ENCODE peak calls at places on chromosomes 1 and 21, in ten cellular contexts. T is BJ, I is mucosa of descending colon, S is glutamatergic neuron, Q is IMR-90, L is osteoblast, Y is HCT116, X is GM23338, M is AG04450, Z is gastrocnemius medialis. E is an unnamed sample.

GRCh38 chr1:199780948-199781347 is 246.6 kb upstream of the NR5A2 start:
- DNase-seq in T (peak; percentile 4), I (no peak), S (no peak), Q (peak; percentile 70), L (no peak), Y (no peak), X (no peak), M (peak; percentile 2), Z (no peak), E (no peak)

GRCh38 chr21:39612233-39613028 is at the start of gene B3GALT5:
- DNase-seq in T (no peak), I (peak; percentile 61), S (peak; percentile 71), Q (no peak), L (peak; percentile 88), Y (peak; percentile 15), X (peak; percentile 94), M (no peak), Z (no peak), E (no peak)

GRCh38 chr1:43603004-43603403 is 46.9 kb upstream of the KDM4A start:
- DNase-seq in T (no peak), I (no peak), S (no peak), Q (no peak), L (no peak), Y (no peak), X (no peak), M (no peak), Z (no peak), E (no peak)

GRCh38 chr1:116111196-116112021 is at the start of gene MAB21L3:
- DNase-seq in T (no peak), I (no peak), S (no peak), Q (no peak), L (no peak), Y (no peak), X (no peak), M (no peak), Z (no peak), E (no peak)

GRCh38 chr1:230682882-230683610 is 30.9 kb downstream of the AGT start:
- DNase-seq in T (peak; percentile 49), I (no peak), S (no peak), Q (peak; percentile 86), L (peak; percentile 67), Y (no peak), X (no peak), M (peak; percentile 49), Z (no peak), E (no peak)

GRCh38 chr1:40416709-40417108 is 33.6 kb upstream of the ZFP69B start:
- DNase-seq in T (no peak), I (no peak), S (no peak), Q (no peak), L (no peak), Y (no peak), X (no peak), M (no peak), Z (no peak), E (no peak)

GRCh38 chr1:23446644-23447310 is 22.2 kb upstream of the TCEA3 start:
- DNase-seq in T (no peak), I (no peak), S (no peak), Q (no peak), L (no peak), Y (no peak), X (no peak), M (no peak), Z (no peak), E (no peak)

GRCh38 chr1:156152628-156153027 is 757 bp upstream of the SEMA4A start:
- DNase-seq in T (no peak), I (no peak), S (no peak), Q (no peak), L (peak; percentile 80), Y (no peak), X (no peak), M (no peak), Z (no peak), E (peak; percentile 12)

GRCh38 chr1:67460648-67461500 is 30.7 kb upstream of the SERBP1 start:
- DNase-seq in T (no peak), I (no peak), S (no peak), Q (no peak), L (peak; percentile 30), Y (no peak), X (peak; percentile 42), M (no peak), Z (peak; percentile 35), E (peak; percentile 83)

GRCh38 chr1:19010995-19011696 is 54.7 kb upstream of the IFFO2 start:
- DNase-seq in T (peak; percentile 97), I (peak; percentile 85), S (no peak), Q (peak; percentile 97), L (peak; percentile 95), Y (peak; percentile 94), X (no peak), M (peak; percentile 92), Z (peak; percentile 6), E (no peak)

GRCh38 chr1:198316681-198317080 is 159.9 kb downstream of the NEK7 start:
- DNase-seq in T (no peak), I (no peak), S (no peak), Q (no peak), L (peak; percentile 60), Y (no peak), X (no peak), M (no peak), Z (no peak), E (no peak)

GRCh38 chr1:176843352-176844297 is 320.9 kb downstream of the ASTN1 start:
- DNase-seq in T (no peak), I (no peak), S (peak; percentile 59), Q (peak; percentile 41), L (no peak), Y (peak; percentile 7), X (peak; percentile 59), M (peak; percentile 0), Z (no peak), E (peak; percentile 13)

GRCh38 chr1:15849775-15850449 is 2.4 kb downstream of the SPEN start:
- DNase-seq in T (no peak), I (no peak), S (peak; percentile 78), Q (peak; percentile 60), L (peak; percentile 46), Y (peak; percentile 35), X (peak; percentile 89), M (no peak), Z (no peak), E (no peak)

GRCh38 chr1:156805766-156806511 is 10.7 kb downstream of the SH2D2A start:
- DNase-seq in T (peak; percentile 76), I (no peak), S (no peak), Q (peak; percentile 92), L (peak; percentile 68), Y (no peak), X (no peak), M (peak; percentile 82), Z (peak; percentile 47), E (peak; percentile 57)

GRCh38 chr1:53198241-53198651 is 1.6 kb downstream of the CPT2 start:
- DNase-seq in T (no peak), I (no peak), S (no peak), Q (no peak), L (peak; percentile 58), Y (no peak), X (no peak), M (no peak), Z (peak; percentile 23), E (no peak)

GRCh38 chr1:235858784-235859183 is 7.9 kb downstream of the LYST start:
- DNase-seq in T (no peak), I (no peak), S (no peak), Q (no peak), L (no peak), Y (no peak), X (no peak), M (no peak), Z (no peak), E (no peak)

DNA sequence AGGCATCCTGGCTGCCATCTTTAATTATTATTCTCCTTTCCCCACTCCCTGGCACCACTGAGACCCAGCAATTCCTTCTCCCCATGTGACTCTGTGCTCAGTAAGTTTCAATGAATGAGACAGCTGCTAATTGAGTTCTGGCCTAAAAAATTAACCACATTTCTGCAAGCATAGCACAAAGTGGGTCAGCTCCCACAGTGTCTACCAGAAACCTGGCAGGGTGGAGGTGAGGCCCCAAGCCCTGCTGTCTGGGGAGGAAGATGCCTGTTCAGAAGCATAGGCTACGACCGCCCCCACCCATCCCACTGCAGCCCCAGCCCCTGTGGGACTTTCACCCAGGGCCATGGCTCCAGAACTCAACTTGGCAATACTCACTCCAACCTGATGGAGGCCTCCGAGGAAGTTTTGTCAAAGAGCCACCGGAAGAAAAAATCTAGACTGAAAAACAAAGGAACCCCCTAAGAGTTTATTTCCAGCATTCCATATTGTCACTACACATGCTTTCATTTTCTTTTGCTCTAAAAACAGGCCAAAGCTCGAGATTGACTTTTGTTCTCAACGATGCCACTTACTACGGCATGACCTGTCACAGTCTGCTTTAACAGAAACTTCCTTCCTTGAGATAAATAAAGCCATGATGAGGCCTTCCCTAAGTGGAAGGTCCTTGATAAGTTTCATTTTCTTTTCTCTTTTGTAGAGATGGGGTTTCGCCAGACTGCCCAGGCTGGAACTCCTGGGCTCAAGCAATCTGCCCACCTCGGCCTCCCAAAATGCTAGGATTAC is 26.5 kb downstream of the TMEM63A start:
- DNase-seq in T (no peak), I (peak; percentile 36), S (no peak), Q (no peak), L (no peak), Y (no peak), X (no peak), M (no peak), Z (no peak), E (peak; percentile 29)
- TF ChIP-seq CTCF in T (no peak), I (no peak), S (no peak), Q (no peak), L (no peak), Y (no peak), X (no peak), M (no peak), Z (no peak), E (no peak)

GRCh38 chr21:22476726-22477646 is 1478.8 kb downstream of the NCAM2 start:
- DNase-seq in T (no peak), I (no peak), S (no peak), Q (no peak), L (no peak), Y (no peak), X (peak; percentile 20), M (no peak), Z (no peak), E (no peak)

GRCh38 chr21:22474403-22474802 is 1476.2 kb downstream of the NCAM2 start:
- DNase-seq in T (no peak), I (no peak), S (no peak), Q (no peak), L (peak; percentile 10), Y (no peak), X (no peak), M (no peak), Z (no peak), E (no peak)

GRCh38 chr21:22476214-22476613 is 1478.0 kb downstream of the NCAM2 start:
- DNase-seq in T (no peak), I (no peak), S (no peak), Q (no peak), L (no peak), Y (no peak), X (no peak), M (no peak), Z (no peak), E (no peak)
- TF ChIP-seq CTCF in T (no peak), I (no peak), S (no peak), Q (no peak), L (no peak), Y (no peak), X (no peak), M (no peak), Z (no peak), E (no peak)

GRCh38 chr1:189678779-189679178 is 798.9 kb downstream of the BRINP3 start:
- DNase-seq in T (no peak), I (no peak), S (no peak), Q (no peak), L (no peak), Y (no peak), X (peak; percentile 50), M (no peak), Z (no peak), E (no peak)
- TF ChIP-seq CTCF in T (no peak), I (no peak), S (peak; percentile 46), Q (peak; percentile 20), L (peak; percentile 10), Y (no peak), X (peak; percentile 54), M (peak; percentile 28), Z (no peak), E (no peak)

GRCh38 chr1:90133133-90133532 is 138.2 kb downstream of the ZNF326 start:
- DNase-seq in T (no peak), I (no peak), S (no peak), Q (peak; percentile 3), L (peak; percentile 14), Y (peak; percentile 31), X (peak; percentile 83), M (no peak), Z (no peak), E (no peak)
- TF ChIP-seq CTCF in T (peak; percentile 14), I (peak; percentile 17), S (peak; percentile 57), Q (peak; percentile 32), L (peak; percentile 44), Y (peak; percentile 49), X (peak; percentile 76), M (peak; percentile 29), Z (no peak), E (peak; percentile 13)

E was measured in psoas muscle.